ENCODE peak calls at places on chromosomes 1 and 21, in six cellular contexts. X, E, R, G, J and V are unnamed samples.
A peak's percentile ranks its signal among the peaks of the same experiment; 100 is the strongest.

GRCh38 chr1:54011316-54012007 is 6.5 kb downstream of the LDLRAD1 start:
- DNase-seq in X (no peak), E (no peak), R (no peak), G (no peak), J (no peak), V (no peak)

GRCh38 chr1:205791568-205792180 is 16.4 kb upstream of the RAB29 start:
- DNase-seq in X (peak; percentile 64), E (peak; percentile 63), R (peak; percentile 65), G (peak; percentile 44), J (peak; percentile 58), V (peak; percentile 63)

GRCh38 chr1:26234644-26235384 is 814 bp downstream of the CEP85 start:
- DNase-seq in X (no peak), E (no peak), R (no peak), G (peak; percentile 5), J (no peak), V (peak; percentile 20)

GRCh38 chr1:172476218-172476811 is 32.4 kb upstream of the PIGC start:
- DNase-seq in X (no peak), E (no peak), R (no peak), G (no peak), J (no peak), V (no peak)

GRCh38 chr21:33111577-33111976 is 41.6 kb downstream of the OLIG1 start:
- DNase-seq in X (no peak), E (no peak), R (no peak), G (no peak), J (no peak), V (no peak)

GRCh38 chr21:17708541-17709265 is 96.0 kb upstream of the BTG3 start:
- DNase-seq in X (no peak), E (no peak), R (no peak), G (no peak), J (no peak), V (no peak)

GRCh38 chr21:43956667-43957030 is 55.5 kb upstream of the TRAPPC10 start:
- DNase-seq in X (no peak), E (no peak), R (peak; percentile 66), G (peak; percentile 55), J (no peak), V (no peak)

GRCh38 chr1:118987431-118988185 is 535 bp downstream of the TBX15 start:
- DNase-seq in X (no peak), E (no peak), R (no peak), G (no peak), J (no peak), V (no peak)

GRCh38 chr1:21885236-21886037 is 51.7 kb downstream of the HSPG2 start:
- DNase-seq in X (no peak), E (no peak), R (no peak), G (no peak), J (no peak), V (no peak)

GRCh38 chr1:1432951-1433803 is 2.3 kb upstream of the VWA1 start:
- DNase-seq in X (peak; percentile 89), E (no peak), R (no peak), G (no peak), J (no peak), V (peak; percentile 93)

GRCh38 chr1:151888972-151889570 is 20.2 kb downstream of the THEM4 start:
- DNase-seq in X (no peak), E (no peak), R (no peak), G (no peak), J (no peak), V (no peak)

GRCh38 chr21:45407629-45408247 is 2.8 kb downstream of the COL18A1 start:
- DNase-seq in X (no peak), E (no peak), R (no peak), G (no peak), J (no peak), V (no peak)
- H3K27ac ChIP-seq in X (no peak overlapping the region), E (no peak overlapping the region), R (no peak overlapping the region), G (no peak overlapping the region), J (no peak overlapping the region), V (no peak overlapping the region)

GRCh38 chr1:107430540-107431228 is 289.8 kb downstream of the NTNG1 start:
- DNase-seq in X (peak; percentile 30), E (peak; percentile 33), R (peak; percentile 28), G (peak; percentile 38), J (no peak), V (peak; percentile 45)
- TF ChIP-seq CTCF in X (no peak), E (peak; percentile 80), R (peak; percentile 54), G (peak; percentile 41), J (peak; percentile 64), V (peak; percentile 54)

GRCh38 chr1:39958801-39959200 is 3.9 kb downstream of the MFSD2A start:
- DNase-seq in X (no peak), E (no peak), R (no peak), G (no peak), J (no peak), V (no peak)
- H3K27ac ChIP-seq in X (no peak overlapping the region), E (peak overlapping the region; percentile 41), R (no peak overlapping the region), G (no peak overlapping the region), J (peak overlapping the region; percentile 62), V (no peak overlapping the region)

GRCh38 chr1:195715652-195716051 is 892.6 kb downstream of the KCNT2 start:
- DNase-seq in X (no peak), E (no peak), R (no peak), G (no peak), J (no peak), V (no peak)

GRCh38 chr1:195714248-195714647 is 894.0 kb downstream of the KCNT2 start:
- DNase-seq in X (no peak), E (no peak), R (no peak), G (peak; percentile 86), J (no peak), V (no peak)

GRCh38 chr1:195721210-195721971 is 886.8 kb downstream of the KCNT2 start:
- DNase-seq in X (no peak), E (no peak), R (no peak), G (no peak), J (no peak), V (peak; percentile 69)

DNA sequence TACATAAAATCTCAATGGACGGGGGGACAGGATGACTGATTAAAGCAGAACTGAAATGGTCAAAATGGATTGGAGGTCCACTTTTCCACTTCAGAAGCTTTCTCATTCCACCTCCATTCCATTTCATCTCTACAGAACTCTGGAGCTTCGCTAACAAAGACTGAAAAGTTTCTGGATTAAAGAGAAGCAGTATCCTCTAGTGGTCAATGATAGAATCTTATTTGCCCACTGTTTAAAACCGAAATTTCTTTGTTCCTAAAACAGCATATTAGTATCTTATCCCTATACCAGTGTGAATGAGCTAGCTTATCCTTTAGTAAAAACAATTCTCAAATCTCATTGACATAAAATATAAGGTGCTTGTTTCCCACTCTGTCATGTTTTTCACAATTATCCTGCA is 890.6 kb downstream of the KCNT2 start:
- DNase-seq in X (no peak), E (no peak), R (no peak), G (peak; percentile 61), J (no peak), V (no peak)
- TF ChIP-seq CTCF in X (no peak), E (peak; percentile 36), R (no peak), G (peak; percentile 76), J (peak; percentile 58), V (peak; percentile 45)

DNA sequence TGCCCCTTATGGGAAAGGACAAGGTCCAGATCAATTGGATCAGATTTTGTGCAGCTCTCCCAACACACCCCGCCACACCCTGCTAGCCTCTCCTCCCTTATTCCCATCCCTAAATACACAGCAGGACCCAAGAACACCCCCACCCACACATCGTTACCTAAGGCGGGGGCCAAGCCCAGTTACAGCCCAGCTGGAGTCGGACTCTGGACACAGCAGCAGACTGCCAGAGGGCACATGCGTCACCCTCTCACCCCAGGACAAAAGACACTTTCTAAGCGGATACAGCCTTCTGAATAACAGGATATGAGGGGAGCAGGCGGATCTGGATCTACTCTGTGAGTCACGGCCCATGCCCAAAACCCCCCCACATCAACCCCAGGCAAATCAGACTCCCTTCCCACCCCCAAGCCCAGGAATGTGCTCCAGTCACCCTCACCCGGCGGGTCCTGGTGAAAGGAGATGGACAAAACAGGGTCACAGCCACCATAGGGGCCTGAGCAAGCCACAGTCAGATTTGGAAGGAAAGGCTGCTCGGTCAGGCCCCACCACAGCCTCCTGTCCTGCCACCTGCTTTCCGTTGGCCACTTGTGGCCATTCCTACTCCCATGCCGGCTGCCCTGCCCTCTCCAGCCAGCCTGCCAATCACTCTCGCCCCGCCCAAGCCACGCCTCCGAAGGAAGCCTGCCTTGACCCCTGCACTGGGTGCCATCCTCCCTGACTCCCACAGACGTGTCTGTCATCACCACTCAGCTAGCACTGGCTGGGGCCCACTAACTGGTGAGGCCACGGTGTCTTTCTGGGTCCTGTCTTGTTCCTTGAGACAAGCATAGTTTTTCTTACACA is 4.0 kb downstream of the S100A16 start:
- DNase-seq in X (peak; percentile 82), E (no peak), R (peak; percentile 73), G (peak; percentile 95), J (no peak), V (peak; percentile 88)
- H3K27ac ChIP-seq in X (peak overlapping the region; percentile 74), E (peak overlapping the region; percentile 97), R (peak overlapping the region; percentile 20), G (peak overlapping the region; percentile 85), J (peak overlapping the region; percentile 90), V (peak overlapping the region; percentile 92)

DNA sequence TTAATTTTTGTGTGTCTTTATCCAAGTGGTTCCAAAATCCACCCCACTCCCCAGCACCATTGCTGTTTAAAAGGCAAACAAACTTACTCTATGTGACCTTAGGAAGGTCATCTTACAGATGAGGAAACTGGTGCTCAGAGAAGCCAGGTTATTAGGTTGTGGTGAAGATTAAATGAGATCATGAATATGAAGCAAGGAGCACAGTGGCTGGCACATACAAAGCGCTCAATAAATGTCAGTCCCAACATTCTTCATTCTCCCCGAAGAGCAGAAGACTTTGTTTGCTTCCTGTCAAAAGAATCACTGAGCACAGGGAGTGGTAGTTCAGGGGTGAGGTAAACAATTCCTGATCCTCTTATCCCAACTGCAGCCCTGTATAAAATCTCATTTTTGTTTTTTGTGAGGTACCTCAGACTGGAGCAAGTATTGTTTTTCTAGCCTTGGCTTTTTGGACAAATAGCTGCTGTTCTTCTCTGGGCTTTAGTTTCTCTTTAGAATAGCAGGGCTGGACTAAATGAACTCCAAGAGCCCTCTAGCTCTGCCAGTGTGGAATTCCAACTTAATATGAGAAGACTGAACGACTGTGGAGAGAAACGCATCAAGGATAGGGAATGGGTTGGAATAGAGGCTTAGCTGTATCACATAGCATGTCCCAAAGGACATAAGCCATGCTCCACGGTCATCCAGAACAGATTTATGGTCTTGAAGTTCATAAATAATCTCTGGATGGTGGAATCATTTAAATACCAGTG is 455.3 kb upstream of the USP24 start:
- DNase-seq in X (no peak), E (no peak), R (no peak), G (peak; percentile 23), J (no peak), V (no peak)
- TF ChIP-seq CTCF in X (no peak), E (no peak), R (no peak), G (no peak), J (no peak), V (no peak)

GRCh38 chr1:196302420-196302819 is 305.8 kb downstream of the KCNT2 start:
- DNase-seq in X (no peak), E (no peak), R (no peak), G (no peak), J (no peak), V (no peak)
- H3K27ac ChIP-seq in X (no peak overlapping the region), E (no peak overlapping the region), R (no peak overlapping the region), G (no peak overlapping the region), J (no peak overlapping the region), V (no peak overlapping the region)

GRCh38 chr1:19209990-19210771 is at the start of gene UBR4:
- DNase-seq in X (peak; percentile 95), E (peak; percentile 94), R (peak; percentile 94), G (peak; percentile 95), J (peak; percentile 92), V (peak; percentile 97)
- TF ChIP-seq CTCF in X (no peak), E (peak; percentile 17), R (no peak), G (no peak), J (peak; percentile 22), V (no peak)

GRCh38 chr1:201533836-201534235 is 5.1 kb upstream of the NAV1 start:
- DNase-seq in X (no peak), E (no peak), R (no peak), G (no peak), J (no peak), V (no peak)
- H3K27ac ChIP-seq in X (no peak overlapping the region), E (no peak overlapping the region), R (no peak overlapping the region), G (no peak overlapping the region), J (peak overlapping the region; percentile 79), V (peak overlapping the region; percentile 79)

GRCh38 chr1:184889183-184889582 is 85.1 kb downstream of the NIBAN1 start:
- DNase-seq in X (no peak), E (no peak), R (no peak), G (no peak), J (no peak), V (no peak)
- TF ChIP-seq CTCF in X (no peak), E (no peak), R (no peak), G (no peak), J (no peak), V (no peak)